ENCODE peak calls at places on chromosomes 13 and 19, in ten cellular contexts. K, X, F, Y, E, C, H, W, D and S are unnamed samples. For H3K9me2, the result is how much of the 10 kb centered on the place peaks cover.

GRCh38 chr19:17118957-17119356 is 43.4 kb downstream of the MYO9B start:
- DNase-seq in K (no peak), X (no peak), F (no peak), Y (no peak), E (no peak), C (no peak), H (no peak), W (no peak), D (no peak), S (no peak)

GRCh38 chr19:8355631-8356402 is 8.1 kb upstream of the ANGPTL4 start:
- DNase-seq in K (no peak), X (peak), F (no peak), Y (no peak), E (peak), C (peak), H (peak), W (peak), D (no peak), S (no peak)

GRCh38 chr13:32019612-32020233 is 11.9 kb upstream of the FRY start:
- DNase-seq in K (peak), X (peak), F (peak), Y (peak), E (peak), C (peak), H (peak), W (no peak), D (peak), S (peak)

GRCh38 chr13:40485611-40486517 is 180.6 kb downstream of the FOXO1 start:
- DNase-seq in K (peak), X (no peak), F (no peak), Y (peak), E (no peak), C (no peak), H (no peak), W (no peak), D (no peak), S (no peak)

GRCh38 chr19:48274173-48274572 is 4.3 kb downstream of the ZNF114 start:
- DNase-seq in K (no peak), X (peak), F (no peak), Y (no peak), E (peak), C (no peak), H (no peak), W (no peak), D (no peak), S (no peak)

GRCh38 chr13:72820898-72821279 is 39.0 kb downstream of the PIBF1 start:
- DNase-seq in K (no peak), X (no peak), F (no peak), Y (no peak), E (no peak), C (no peak), H (no peak), W (no peak), D (no peak), S (peak)

GRCh38 chr13:23986619-23987018 is 89.3 kb upstream of the C1QTNF9B start:
- DNase-seq in K (no peak), X (peak), F (no peak), Y (no peak), E (no peak), C (no peak), H (no peak), W (no peak), D (no peak), S (no peak)

GRCh38 chr13:91574756-91575155 is 176.3 kb downstream of the GPC5 start:
- DNase-seq in K (no peak), X (peak), F (no peak), Y (no peak), E (no peak), C (no peak), H (no peak), W (no peak), D (no peak), S (no peak)

GRCh38 chr13:110290153-110290552 is 16.8 kb downstream of the COL4A1 start:
- DNase-seq in K (no peak), X (no peak), F (no peak), Y (no peak), E (no peak), C (no peak), H (no peak), W (no peak), D (no peak), S (no peak)

GRCh38 chr13:110187501-110188161 is 119.3 kb downstream of the COL4A1 start:
- DNase-seq in K (no peak), X (peak), F (peak), Y (no peak), E (peak), C (no peak), H (peak), W (no peak), D (no peak), S (no peak)

GRCh38 chr19:33248954-33249613 is 23.4 kb upstream of the SLC7A10 start:
- DNase-seq in K (no peak), X (peak), F (peak), Y (no peak), E (peak), C (no peak), H (peak), W (peak), D (no peak), S (no peak)

GRCh38 chr13:40103864-40104263 is 448.4 kb downstream of the COG6 start:
- DNase-seq in K (no peak), X (no peak), F (no peak), Y (no peak), E (peak), C (no peak), H (no peak), W (no peak), D (no peak), S (no peak)

GRCh38 chr13:49370390-49370789 is 73.5 kb downstream of the CAB39L start:
- DNase-seq in K (peak), X (no peak), F (peak), Y (no peak), E (no peak), C (no peak), H (no peak), W (no peak), D (no peak), S (no peak)

GRCh38 chr19:6769006-6769637 is 1.9 kb upstream of the SH2D3A start:
- DNase-seq in K (peak), X (peak), F (peak), Y (peak), E (peak), C (no peak), H (no peak), W (no peak), D (peak), S (peak)

GRCh38 chr19:33639034-33639681 is 17.4 kb downstream of the CHST8 start:
- DNase-seq in K (no peak), X (no peak), F (no peak), Y (peak), E (no peak), C (no peak), H (no peak), W (no peak), D (no peak), S (no peak)

GRCh38 chr13:66660013-66660804 is 569.9 kb downstream of the PCDH9 start:
- DNase-seq in K (peak), X (peak), F (no peak), Y (no peak), E (peak), C (no peak), H (peak), W (peak), D (peak), S (no peak)

DNA sequence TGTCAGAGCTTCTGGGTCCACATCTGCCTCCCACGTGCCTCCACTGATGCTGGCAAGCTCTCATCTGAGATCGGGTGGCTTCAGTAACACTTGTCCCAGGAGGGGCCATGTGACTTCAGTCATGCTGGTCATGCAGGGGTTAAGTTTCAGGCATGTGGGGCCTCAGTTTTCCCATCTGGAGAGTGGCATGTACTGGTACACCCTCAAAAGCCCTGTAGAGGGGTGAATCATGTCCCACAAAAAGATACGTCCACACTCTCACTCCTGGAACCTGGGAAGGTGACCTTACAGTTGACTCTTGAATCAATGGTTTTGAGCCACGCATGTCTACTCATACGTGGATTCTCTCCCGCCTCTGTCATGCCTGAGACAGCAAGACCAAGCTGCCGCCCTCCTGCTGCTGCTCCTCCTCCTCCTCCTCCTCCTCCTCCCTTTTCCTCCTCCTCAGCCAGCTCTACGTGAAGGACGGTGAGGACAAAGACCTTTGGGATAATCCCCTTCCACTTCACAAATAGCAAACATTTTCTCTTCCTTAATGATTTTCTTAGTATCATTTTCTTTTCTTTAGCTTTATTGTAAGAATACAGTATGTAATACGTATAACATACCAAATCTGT is 53.7 kb downstream of the COMP start:
- DNase-seq in K (no peak), X (peak), F (no peak), Y (no peak), E (no peak), C (no peak), H (no peak), W (no peak), D (no peak), S (no peak)
- H3K9me2 ChIP-seq in K (under half), X (under half), F (under half), Y (under half), E (under half), C (under half), H (under half), W (under half), D (under half), S (under half)

GRCh38 chr13:69234171-69234570 is 873.5 kb upstream of the ATXN8OS start:
- DNase-seq in K (no peak), X (no peak), F (no peak), Y (no peak), E (no peak), C (no peak), H (no peak), W (no peak), D (no peak), S (peak)
- H3K9me2 ChIP-seq in K (under half), X (under half), F (under half), Y (under half), E (under half), C (under half), H (under half), W (under half), D (under half), S (under half)

GRCh38 chr13:98232456-98232855 is 55.4 kb upstream of the RNF113B start:
- DNase-seq in K (no peak), X (no peak), F (no peak), Y (no peak), E (peak), C (no peak), H (no peak), W (no peak), D (no peak), S (no peak)
- H3K9me2 ChIP-seq in K (under half), X (under half), F (under half), Y (under half), E (under half), C (under half), H (under half), W (under half), D (under half), S (under half)

DNA sequence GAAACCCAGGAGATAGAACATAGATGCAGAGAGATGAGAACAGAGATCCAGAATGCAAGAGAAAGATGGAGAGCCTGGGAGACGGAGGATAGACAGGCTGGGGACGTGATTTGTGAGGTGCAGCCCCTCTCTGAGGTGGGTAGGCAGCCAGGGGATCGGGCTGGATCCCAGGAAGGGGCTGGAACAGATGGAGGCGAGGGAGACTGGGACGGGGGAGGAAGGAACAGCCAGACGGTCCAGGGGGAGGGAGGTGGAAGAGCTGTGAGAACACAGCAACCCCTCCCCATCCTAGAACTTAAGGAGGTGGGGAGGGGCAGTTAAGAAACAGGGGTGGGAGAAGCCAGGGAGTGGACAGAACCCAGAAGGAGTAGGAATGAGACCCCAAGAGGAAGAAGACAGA is 3.1 kb downstream of the SLC17A7 start:
- DNase-seq in K (no peak), X (no peak), F (no peak), Y (no peak), E (no peak), C (no peak), H (no peak), W (no peak), D (no peak), S (no peak)
- H3K9me2 ChIP-seq in K (under half), X (under half), F (under half), Y (under half), E (under half), C (under half), H (under half), W (under half), D (under half), S (under half)

GRCh38 chr19:52138614-52139290 is 986 bp downstream of the ZNF616 start:
- DNase-seq in K (no peak), X (peak), F (peak), Y (no peak), E (peak), C (no peak), H (peak), W (peak), D (peak), S (peak)

GRCh38 chr19:52142001-52142595 is 2.4 kb upstream of the ZNF616 start:
- DNase-seq in K (no peak), X (no peak), F (no peak), Y (no peak), E (peak), C (no peak), H (no peak), W (peak), D (no peak), S (no peak)

GRCh38 chr19:52140077-52140710 is 456 bp upstream of the ZNF616 start:
- DNase-seq in K (no peak), X (peak), F (no peak), Y (no peak), E (no peak), C (no peak), H (no peak), W (no peak), D (no peak), S (no peak)

DNA sequence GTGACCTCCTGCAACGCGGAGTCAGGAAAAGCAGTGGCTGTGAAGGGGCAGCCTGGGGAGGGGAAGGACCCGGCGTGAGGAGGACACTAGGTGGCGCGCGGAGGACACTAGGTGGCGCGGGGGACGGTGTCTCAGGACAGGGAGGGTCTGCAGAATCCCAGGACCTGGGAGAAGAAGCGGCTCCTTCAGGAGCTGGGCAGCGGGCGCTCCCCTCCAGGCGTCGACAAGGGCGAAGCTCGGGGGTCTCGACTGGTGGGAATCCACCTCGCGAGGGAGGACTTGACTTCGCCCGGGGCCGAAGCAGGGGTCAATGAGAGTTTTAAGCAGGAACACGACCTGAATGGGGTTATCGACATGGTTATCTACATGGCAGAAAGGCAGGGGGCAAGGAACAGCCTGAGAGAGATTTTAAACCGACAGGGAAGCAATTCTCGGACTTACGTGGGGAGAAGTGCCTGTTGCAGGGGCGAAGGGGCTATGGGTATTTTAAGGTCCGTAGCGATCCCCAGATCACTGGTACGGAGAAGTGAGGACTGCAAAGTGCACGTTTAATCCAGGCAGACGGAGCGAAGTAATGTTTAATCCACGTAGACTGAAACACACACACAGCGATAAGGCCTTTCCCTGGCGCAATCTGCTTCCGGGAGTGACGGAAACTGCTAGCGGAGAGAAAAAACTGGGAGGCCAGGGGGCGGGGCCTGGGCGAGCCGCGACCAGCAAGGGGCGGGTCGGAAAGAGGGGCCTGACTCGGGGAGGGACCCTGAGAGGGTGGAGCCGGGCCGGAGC is at the start of gene ZNF616:
- DNase-seq in K (peak), X (peak), F (peak), Y (peak), E (peak), C (peak), H (peak), W (peak), D (peak), S (peak)
- H3K9me2 ChIP-seq in K (under half), X (under half), F (under half), Y (under half), E (under half), C (under half), H (under half), W (under half), D (under half), S (under half)

GRCh38 chr19:46919324-46919723 is 58.5 kb downstream of the ARHGAP35 start:
- DNase-seq in K (no peak), X (peak), F (no peak), Y (no peak), E (peak), C (no peak), H (no peak), W (no peak), D (no peak), S (no peak)

GRCh38 chr19:46922465-46922864 is 61.7 kb downstream of the ARHGAP35 start:
- DNase-seq in K (no peak), X (no peak), F (no peak), Y (no peak), E (no peak), C (no peak), H (no peak), W (no peak), D (no peak), S (no peak)

GRCh38 chr19:46916971-46917370 is 56.2 kb downstream of the ARHGAP35 start:
- DNase-seq in K (no peak), X (no peak), F (no peak), Y (peak), E (no peak), C (no peak), H (no peak), W (no peak), D (no peak), S (no peak)

GRCh38 chr19:46924874-46925547 is 64.2 kb downstream of the ARHGAP35 start:
- DNase-seq in K (peak), X (peak), F (no peak), Y (peak), E (peak), C (no peak), H (peak), W (peak), D (peak), S (no peak)

DNA sequence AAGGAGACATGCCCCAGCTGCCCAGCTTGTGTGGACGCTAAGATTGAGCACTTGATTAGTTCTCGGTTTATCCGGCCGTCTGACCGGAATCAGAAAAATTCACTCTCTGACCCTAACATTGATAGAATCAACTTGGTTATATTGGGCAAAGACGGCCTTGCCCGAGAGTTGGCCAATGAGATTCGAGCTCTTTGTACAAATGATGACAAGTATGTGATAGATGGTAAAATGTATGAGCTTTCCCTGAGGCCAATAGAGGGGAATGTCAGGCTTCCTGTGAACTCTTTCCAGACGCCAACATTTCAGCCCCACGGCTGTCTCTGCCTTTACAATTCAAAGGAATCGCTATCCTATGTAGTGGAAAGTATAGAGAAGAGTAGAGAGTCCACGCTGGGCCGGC is 59.5 kb downstream of the ARHGAP35 start:
- DNase-seq in K (no peak), X (no peak), F (no peak), Y (no peak), E (no peak), C (no peak), H (no peak), W (no peak), D (no peak), S (no peak)
- H3K9me2 ChIP-seq in K (under half), X (under half), F (under half), Y (under half), E (under half), C (under half), H (under half), W (under half), D (under half), S (under half)

DNA sequence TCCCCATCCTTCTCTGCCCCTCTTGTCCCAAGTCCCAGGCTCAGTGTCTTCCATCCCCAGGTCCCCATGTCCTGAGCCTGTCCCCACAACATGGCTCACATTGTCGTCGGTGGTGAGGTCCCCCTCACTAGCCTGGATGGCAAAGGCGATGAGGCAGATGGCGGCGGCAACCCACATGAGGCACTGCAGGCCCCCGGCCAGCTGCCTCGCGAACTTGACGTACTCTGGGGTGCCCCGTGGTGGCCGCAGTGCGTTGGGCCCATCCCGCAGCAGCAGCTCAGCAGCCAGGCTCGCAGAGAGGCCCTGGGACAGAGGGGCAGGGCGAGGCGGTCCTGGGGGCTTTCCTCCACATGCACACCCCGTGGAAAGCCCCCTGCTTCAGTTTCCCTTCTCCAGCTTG is 1.1 kb downstream of the ATP4A start:
- DNase-seq in K (no peak), X (no peak), F (no peak), Y (no peak), E (no peak), C (no peak), H (no peak), W (no peak), D (no peak), S (no peak)
- H3K9me2 ChIP-seq in K (under half), X (under half), F (under half), Y (under half), E (under half), C (under half), H (under half), W (under half), D (under half), S (under half)